ENCODE peak calls at places on chromosomes 2 and 18, in four cellular contexts. One of them, this sample, is unnamed.

GRCh38 chr2:46970334-46971288 is 55.0 kb upstream of the MCFD2 start:
- DNase-seq in fibroblast of pulmonary artery: peak
- DNase-seq in GM12878: no peak
- DNase-seq in osteocyte: no peak
- DNase-seq in this sample: no peak

GRCh38 chr2:240030379-240031094 is at the start of gene OR6B2:
- DNase-seq in fibroblast of pulmonary artery: no peak
- DNase-seq in osteocyte: no peak
- DNase-seq in GM12878: no peak
- DNase-seq in this sample: no peak

GRCh38 chr2:196247979-196248286 is 76.6 kb upstream of the STK17B start:
- DNase-seq in fibroblast of pulmonary artery: no peak
- DNase-seq in osteocyte: no peak
- DNase-seq in GM12878: no peak
- DNase-seq in this sample: no peak

GRCh38 chr2:46073540-46074018 is 223.6 kb upstream of the EPAS1 start:
- DNase-seq in osteocyte: no peak
- DNase-seq in GM12878: no peak
- DNase-seq in fibroblast of pulmonary artery: peak
- DNase-seq in this sample: no peak

GRCh38 chr18:79798999-79799370 is 1.2 kb downstream of the KCNG2 start:
- DNase-seq in osteocyte: no peak
- DNase-seq in fibroblast of pulmonary artery: peak
- DNase-seq in GM12878: no peak
- DNase-seq in this sample: peak

GRCh38 chr2:11022874-11023273 is 111.1 kb downstream of the KCNF1 start:
- DNase-seq in osteocyte: peak
- DNase-seq in GM12878: no peak
- DNase-seq in fibroblast of pulmonary artery: no peak
- DNase-seq in this sample: peak

GRCh38 chr2:173984866-173985588 is 19.9 kb upstream of the SP3 start:
- DNase-seq in fibroblast of pulmonary artery: no peak
- DNase-seq in GM12878: no peak
- DNase-seq in osteocyte: no peak
- DNase-seq in this sample: no peak

GRCh38 chr2:76311713-76312112 is 601.0 kb upstream of the GCFC2 start:
- DNase-seq in fibroblast of pulmonary artery: no peak
- DNase-seq in osteocyte: no peak
- DNase-seq in GM12878: no peak
- DNase-seq in this sample: no peak

GRCh38 chr2:104872034-104872865 is 18.3 kb downstream of the POU3F3 start:
- DNase-seq in osteocyte: no peak
- DNase-seq in GM12878: no peak
- DNase-seq in fibroblast of pulmonary artery: no peak
- DNase-seq in this sample: no peak

GRCh38 chr18:54415086-54415485 is 57.4 kb downstream of the C18orf54 start:
- DNase-seq in fibroblast of pulmonary artery: no peak
- DNase-seq in osteocyte: no peak
- DNase-seq in GM12878: no peak
- DNase-seq in this sample: no peak

GRCh38 chr2:171244970-171245782 is 84.5 kb upstream of the TLK1 start:
- DNase-seq in fibroblast of pulmonary artery: peak
- DNase-seq in osteocyte: no peak
- DNase-seq in GM12878: no peak
- DNase-seq in this sample: no peak

GRCh38 chr18:64851796-64852195 is 702.9 kb upstream of the LINC00305 start:
- DNase-seq in osteocyte: no peak
- DNase-seq in GM12878: no peak
- DNase-seq in fibroblast of pulmonary artery: no peak
- DNase-seq in this sample: no peak

GRCh38 chr2:7925506-7925905 is 756.4 kb upstream of the ID2 start:
- DNase-seq in GM12878: no peak
- DNase-seq in fibroblast of pulmonary artery: no peak
- DNase-seq in osteocyte: no peak
- DNase-seq in this sample: no peak

GRCh38 chr2:152766908-152767307 is 48.5 kb downstream of the ARL6IP6 start:
- DNase-seq in osteocyte: no peak
- DNase-seq in fibroblast of pulmonary artery: peak
- DNase-seq in GM12878: no peak
- DNase-seq in this sample: no peak

GRCh38 chr2:11344956-11345671 is 678 bp upstream of the ROCK2 start:
- DNase-seq in osteocyte: peak
- DNase-seq in GM12878: no peak
- DNase-seq in fibroblast of pulmonary artery: peak
- DNase-seq in this sample: peak

GRCh38 chr2:37590119-37590571 is 81.3 kb downstream of the CDC42EP3 start:
- DNase-seq in GM12878: no peak
- DNase-seq in osteocyte: no peak
- DNase-seq in fibroblast of pulmonary artery: peak
- DNase-seq in this sample: no peak

GRCh38 chr2:238709324-238709723 is 138.6 kb upstream of the TWIST2 start:
- DNase-seq in fibroblast of pulmonary artery: no peak
- DNase-seq in GM12878: no peak
- DNase-seq in osteocyte: no peak
- DNase-seq in this sample: no peak

GRCh38 chr2:225052703-225053102 is 10.4 kb upstream of the DOCK10 start:
- DNase-seq in GM12878: no peak
- DNase-seq in fibroblast of pulmonary artery: no peak
- DNase-seq in osteocyte: no peak
- DNase-seq in this sample: no peak

GRCh38 chr2:64311191-64311910 is 142.6 kb upstream of the LGALSL start:
- DNase-seq in fibroblast of pulmonary artery: no peak
- DNase-seq in GM12878: no peak
- DNase-seq in osteocyte: no peak
- DNase-seq in this sample: no peak

GRCh38 chr2:64311948-64312621 is 141.9 kb upstream of the LGALSL start:
- DNase-seq in GM12878: no peak
- DNase-seq in fibroblast of pulmonary artery: peak
- DNase-seq in osteocyte: no peak
- DNase-seq in this sample: peak

GRCh38 chr2:64315561-64315960 is 138.4 kb upstream of the LGALSL start:
- DNase-seq in osteocyte: no peak
- DNase-seq in GM12878: no peak
- DNase-seq in fibroblast of pulmonary artery: no peak
- DNase-seq in this sample: no peak

GRCh38 chr2:64313311-64313710 is 140.7 kb upstream of the LGALSL start:
- DNase-seq in fibroblast of pulmonary artery: no peak
- DNase-seq in osteocyte: no peak
- DNase-seq in GM12878: no peak
- DNase-seq in this sample: no peak

GRCh38 chr2:64312622-64312948 is 141.4 kb upstream of the LGALSL start:
- DNase-seq in osteocyte: no peak
- DNase-seq in GM12878: no peak
- DNase-seq in fibroblast of pulmonary artery: no peak
- DNase-seq in this sample: no peak
- TF ChIP-seq CTCF in osteocyte: no peak
- TF ChIP-seq CTCF in GM12878: no peak
- TF ChIP-seq CTCF in fibroblast of pulmonary artery: no peak
- TF ChIP-seq CTCF in this sample: no peak

DNA sequence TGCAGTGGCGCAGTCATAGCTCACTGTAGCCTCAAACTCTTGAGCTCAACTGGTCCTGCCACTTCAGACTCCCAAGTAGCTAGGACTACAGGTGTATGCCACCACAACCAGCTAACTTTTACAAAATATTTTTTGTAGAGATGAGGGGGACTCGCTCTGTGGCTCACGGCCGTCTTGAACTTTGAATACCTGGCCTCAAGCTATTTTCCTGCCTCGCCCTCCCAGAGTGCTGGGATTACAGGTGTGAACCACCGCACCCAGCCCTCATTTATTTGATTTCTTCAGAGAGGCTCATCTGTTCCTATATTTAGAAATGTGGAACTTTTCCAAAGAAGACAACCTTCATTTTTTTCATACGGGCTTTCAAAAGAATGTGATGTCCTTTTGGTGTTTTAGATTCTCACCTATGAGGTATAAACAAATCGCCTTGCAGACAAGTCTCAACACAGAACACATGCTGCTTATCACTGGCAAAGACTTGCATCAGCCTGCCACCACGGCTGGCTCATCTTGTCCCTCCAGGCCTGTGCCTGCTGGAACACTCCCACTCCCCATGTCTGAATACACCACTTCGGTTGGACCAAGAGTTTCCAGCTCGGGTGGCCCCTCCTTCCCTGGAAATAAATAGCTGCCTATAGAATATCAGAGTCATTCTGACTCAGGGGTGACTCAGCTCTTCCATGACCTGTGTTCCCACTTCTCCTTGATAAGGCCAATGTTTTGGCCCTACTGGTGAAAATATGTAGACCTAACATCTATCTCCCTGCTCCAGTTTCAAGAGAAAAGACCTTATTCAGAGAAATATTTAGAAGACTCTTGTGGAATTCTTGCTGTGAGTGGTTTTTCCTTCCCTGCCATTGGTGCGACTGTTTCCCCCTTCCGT is 202.6 kb downstream of the TGIF1 start:
- DNase-seq in fibroblast of pulmonary artery: peak
- DNase-seq in GM12878: no peak
- DNase-seq in osteocyte: no peak
- DNase-seq in this sample: no peak
- TF ChIP-seq CTCF in fibroblast of pulmonary artery: peak
- TF ChIP-seq CTCF in GM12878: no peak
- TF ChIP-seq CTCF in osteocyte: no peak
- TF ChIP-seq CTCF in this sample: peak

GRCh38 chr2:42958036-42958370 is 165.6 kb upstream of the HAAO start:
- DNase-seq in fibroblast of pulmonary artery: no peak
- DNase-seq in osteocyte: no peak
- DNase-seq in GM12878: no peak
- DNase-seq in this sample: no peak

GRCh38 chr2:42951263-42951938 is 159.0 kb upstream of the HAAO start:
- DNase-seq in fibroblast of pulmonary artery: no peak
- DNase-seq in osteocyte: no peak
- DNase-seq in GM12878: no peak
- DNase-seq in this sample: no peak

GRCh38 chr2:42957109-42958035 is 165.0 kb upstream of the HAAO start:
- DNase-seq in fibroblast of pulmonary artery: no peak
- DNase-seq in osteocyte: no peak
- DNase-seq in GM12878: no peak
- DNase-seq in this sample: no peak

GRCh38 chr2:42953216-42953615 is 160.8 kb upstream of the HAAO start:
- DNase-seq in osteocyte: no peak
- DNase-seq in GM12878: no peak
- DNase-seq in fibroblast of pulmonary artery: no peak
- DNase-seq in this sample: no peak

GRCh38 chr2:42954227-42954962 is 162.0 kb upstream of the HAAO start:
- DNase-seq in osteocyte: no peak
- DNase-seq in GM12878: no peak
- DNase-seq in fibroblast of pulmonary artery: peak
- DNase-seq in this sample: no peak
- TF ChIP-seq CTCF in osteocyte: peak
- TF ChIP-seq CTCF in GM12878: no peak
- TF ChIP-seq CTCF in fibroblast of pulmonary artery: peak
- TF ChIP-seq CTCF in this sample: no peak

DNA sequence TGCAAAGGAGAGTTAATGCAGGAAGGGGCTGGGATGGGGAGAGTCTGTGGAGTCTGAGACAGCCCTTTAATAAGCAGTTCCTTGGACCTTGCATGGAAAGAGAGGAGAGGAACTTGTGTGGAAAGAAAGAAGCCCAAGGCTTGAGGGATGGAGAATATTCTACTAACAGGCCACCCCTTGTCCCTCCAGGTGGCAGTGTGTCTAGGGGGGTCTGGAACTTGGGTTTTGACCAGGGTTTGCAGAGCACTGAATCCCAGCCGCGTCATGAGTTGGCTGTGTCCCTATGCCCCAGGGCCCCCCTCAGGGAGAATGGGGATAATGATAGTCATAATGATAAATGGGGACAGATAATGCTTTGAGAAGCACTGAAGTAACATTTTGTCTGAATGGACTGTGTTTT is 15.0 kb downstream of the TCF7L1 start:
- DNase-seq in osteocyte: no peak
- DNase-seq in GM12878: no peak
- DNase-seq in fibroblast of pulmonary artery: no peak
- DNase-seq in this sample: no peak
- TF ChIP-seq CTCF in osteocyte: no peak
- TF ChIP-seq CTCF in GM12878: no peak
- TF ChIP-seq CTCF in fibroblast of pulmonary artery: no peak
- TF ChIP-seq CTCF in this sample: no peak

DNA sequence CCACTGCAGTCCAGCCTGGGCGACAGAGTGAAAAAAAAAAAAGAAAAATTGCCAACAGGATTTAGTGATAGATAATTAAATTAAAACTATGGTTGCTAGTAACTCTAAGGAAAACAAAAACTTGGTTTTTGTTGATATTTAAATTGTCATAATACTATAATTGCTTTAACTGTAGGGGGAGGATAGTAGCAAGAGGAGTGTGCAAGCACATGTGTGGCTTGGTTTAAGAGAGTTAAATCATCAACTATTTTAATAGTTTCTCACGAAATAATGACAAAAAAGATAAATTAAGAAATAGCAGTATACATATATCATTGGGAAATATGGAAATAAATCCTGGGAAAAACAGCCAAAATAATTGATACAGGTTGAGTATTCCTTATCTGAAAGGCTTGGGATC is 27.4 kb upstream of the RAPGEF4 start:
- DNase-seq in osteocyte: no peak
- DNase-seq in GM12878: no peak
- DNase-seq in fibroblast of pulmonary artery: no peak
- DNase-seq in this sample: no peak
- TF ChIP-seq CTCF in osteocyte: no peak
- TF ChIP-seq CTCF in GM12878: no peak
- TF ChIP-seq CTCF in fibroblast of pulmonary artery: no peak
- TF ChIP-seq CTCF in this sample: no peak